ENCODE peak calls at places on chromosomes 1 and 21, in nine cellular contexts. U is stimulated activated CD4-positive, alpha-beta T cell treated with anti-CD3 and anti-CD28 coated beads, Interleukin-2, amount 100 ng/mL, for 24 hours; Z is natural killer cell treated with Interleukin-12 subunit alpha and Interleukin-12 subunit beta and Interleukin-15 and Interleukin-18, amount 100 ng/mL, for 72 hours; W is NCI-H1105; F is GM20000; D is glomerular endothelial cell; R is effector memory CD8-positive, alpha-beta T cell; S is DMS153; T is chondrocyte. X is an unnamed sample.

GRCh38 chr21:37654596-37654995 is 261.7 kb downstream of the KCNJ6 start:
- DNase-seq in D (no peak), Z (no peak), S (no peak), U (no peak), W (no peak), F (no peak), R (no peak), T (no peak), X (no peak)

GRCh38 chr1:110726755-110727154 is 52.0 kb upstream of the KCNA3 start:
- DNase-seq in R (no peak), W (no peak), D (no peak), S (no peak), U (no peak), T (no peak), F (peak; percentile 74), Z (no peak), X (no peak)

GRCh38 chr1:176829261-176829976 is 335.1 kb downstream of the ASTN1 start:
- DNase-seq in S (no peak), W (no peak), T (no peak), D (no peak), Z (no peak), U (no peak), F (no peak), R (no peak), X (no peak)

GRCh38 chr1:71343686-71344416 is 263.0 kb upstream of the ZRANB2 start:
- DNase-seq in R (no peak), W (no peak), Z (no peak), D (no peak), F (no peak), U (no peak), T (no peak), S (no peak), X (no peak)

GRCh38 chr1:234619071-234619480 is 9.1 kb upstream of the IRF2BP2 start:
- DNase-seq in T (no peak), S (no peak), R (no peak), F (no peak), W (no peak), D (no peak), Z (no peak), U (no peak), X (no peak)

GRCh38 chr1:39332291-39332690 is 127.8 kb downstream of the MACF1 start:
- DNase-seq in F (no peak), T (no peak), W (no peak), D (no peak), U (no peak), Z (no peak), S (no peak), R (no peak), X (no peak)

GRCh38 chr1:110161822-110162221 is 11.5 kb downstream of the SLC6A17 start:
- DNase-seq in R (no peak), U (no peak), S (no peak), T (no peak), Z (no peak), W (peak; percentile 23), D (no peak), F (no peak), X (no peak)

GRCh38 chr1:219905524-219905923 is 22.8 kb downstream of the SLC30A10 start:
- DNase-seq in S (no peak), D (no peak), W (no peak), F (no peak), T (no peak), R (no peak), Z (no peak), U (no peak), X (no peak)

GRCh38 chr1:206631085-206631509 is 4.2 kb upstream of the DYRK3 start:
- DNase-seq in T (no peak), W (peak; percentile 36), F (peak; percentile 74), D (no peak), U (peak; percentile 24), Z (no peak), R (no peak), S (peak; percentile 65), X (peak; percentile 78)

GRCh38 chr1:19463204-19463803 is 22.0 kb downstream of the CAPZB start:
- DNase-seq in W (no peak), R (peak; percentile 66), F (no peak), S (no peak), Z (peak; percentile 66), T (no peak), D (no peak), U (no peak), X (no peak)

GRCh38 chr1:82225407-82226197 is 424.9 kb downstream of the ADGRL2 start:
- DNase-seq in D (no peak), U (no peak), Z (no peak), F (no peak), W (peak; percentile 95), R (no peak), S (peak; percentile 76), T (no peak), X (peak; percentile 43)

GRCh38 chr1:23129846-23130245 is 38.8 kb downstream of the LUZP1 start:
- DNase-seq in S (no peak), R (no peak), F (no peak), D (no peak), U (no peak), Z (no peak), W (no peak), T (no peak), X (no peak)

GRCh38 chr1:91501527-91501859 is 842 bp downstream of the CDC7 start:
- DNase-seq in D (no peak), W (peak; percentile 81), U (no peak), F (peak; percentile 41), T (no peak), Z (no peak), R (no peak), S (peak; percentile 69), X (no peak)

GRCh38 chr1:18241932-18242331 is 134.3 kb downstream of the IGSF21 start:
- DNase-seq in F (no peak), S (no peak), T (no peak), Z (no peak), D (no peak), R (no peak), W (peak; percentile 82), U (no peak), X (no peak)

GRCh38 chr1:152220166-152221163 is 3.5 kb downstream of the HRNR start:
- DNase-seq in R (no peak), F (no peak), D (no peak), U (no peak), S (no peak), Z (no peak), W (no peak), T (peak; percentile 77), X (no peak)

GRCh38 chr1:97524211-97524610 is 396.6 kb downstream of the DPYD start:
- DNase-seq in T (no peak), F (no peak), R (no peak), Z (no peak), S (no peak), D (no peak), U (no peak), W (no peak), X (no peak)

GRCh38 chr1:76198452-76198851 is 123.9 kb downstream of the ST6GALNAC3 start:
- DNase-seq in S (no peak), R (no peak), Z (no peak), D (no peak), F (no peak), T (no peak), U (no peak), W (no peak), X (no peak)

GRCh38 chr1:38578444-38578951 is 281.1 kb downstream of the RRAGC start:
- DNase-seq in U (no peak), Z (no peak), W (peak; percentile 47), F (no peak), R (no peak), D (no peak), S (peak; percentile 38), T (no peak), X (no peak)

GRCh38 chr1:217039926-217040325 is 316.7 kb upstream of the ESRRG start:
- DNase-seq in D (no peak), U (no peak), S (no peak), F (no peak), T (no peak), R (no peak), W (no peak), Z (no peak), X (no peak)

GRCh38 chr1:45976623-45977022 is 155.8 kb downstream of the PIK3R3 start:
- DNase-seq in T (no peak), Z (no peak), R (no peak), D (no peak), W (no peak), S (no peak), U (no peak), F (no peak), X (no peak)

GRCh38 chr1:69911301-69911801 is 294.0 kb downstream of the LRRC40 start:
- DNase-seq in U (no peak), S (no peak), Z (no peak), W (no peak), R (no peak), D (no peak), T (no peak), F (no peak), X (peak; percentile 84)

GRCh38 chr1:70315782-70316181 is 38.7 kb downstream of the ANKRD13C start:
- DNase-seq in R (no peak), D (no peak), T (no peak), Z (no peak), U (no peak), F (no peak), S (no peak), W (no peak), X (no peak)

GRCh38 chr1:161069731-161070270 is at the start of gene ARHGAP30:
- DNase-seq in T (no peak), Z (peak; percentile 95), F (peak; percentile 95), S (no peak), D (no peak), U (peak; percentile 79), R (peak; percentile 75), W (no peak), X (peak; percentile 65)

GRCh38 chr1:158611916-158612315 is 6.8 kb downstream of the OR10Z1 start:
- DNase-seq in S (no peak), Z (no peak), F (no peak), W (no peak), U (no peak), D (no peak), R (no peak), T (no peak), X (no peak)

GRCh38 chr1:225774276-225775147 is 3.1 kb upstream of the SRP9 start:
- DNase-seq in D (no peak), S (no peak), F (no peak), R (no peak), U (no peak), T (no peak), Z (no peak), W (no peak), X (peak; percentile 61)

GRCh38 chr21:16792155-16792554 is 720.7 kb upstream of the CXADR start:
- DNase-seq in Z (no peak), S (no peak), D (no peak), U (no peak), W (no peak), R (no peak), T (no peak), F (no peak), X (no peak)

GRCh38 chr1:55288245-55288644 is 73.1 kb upstream of the USP24 start:
- DNase-seq in W (no peak), U (no peak), S (peak; percentile 53), T (no peak), Z (no peak), D (no peak), R (no peak), F (peak; percentile 78), X (no peak)

GRCh38 chr1:241513378-241513777 is 6.2 kb downstream of the FH start:
- DNase-seq in W (no peak), S (no peak), Z (no peak), U (no peak), T (no peak), F (no peak), D (no peak), R (no peak), X (no peak)

GRCh38 chr1:227779021-227779441 is 36.4 kb upstream of the PRSS38 start:
- DNase-seq in F (no peak), R (no peak), T (no peak), U (no peak), S (no peak), Z (peak; percentile 20), W (no peak), D (no peak), X (no peak)

GRCh38 chr21:29656504-29657227 is 283.1 kb downstream of the GRIK1 start:
- DNase-seq in Z (no peak), U (no peak), R (no peak), D (peak; percentile 87), T (no peak), F (no peak), W (no peak), S (no peak), X (peak; percentile 95)

GRCh38 chr1:67890862-67891261 is 57.6 kb upstream of the GNG12 start:
- DNase-seq in W (no peak), R (no peak), F (no peak), Z (no peak), T (no peak), U (no peak), D (no peak), S (no peak), X (no peak)

X was measured in A172.